ENCODE peak calls at places on chromosomes 6 and 20, in ten cellular contexts. E is ovary; S is sigmoid colon; M is CD8-positive, alpha-beta T cell; C is K562; W is lung; R is adrenal gland; O is Peyer's patch; Q is hepatocyte; P is A549. L is an unnamed sample. For H3K4me1, the result is how much of the 10 kb centered on the place peaks cover.

GRCh38 chr20:59269396-59270025 is 30.9 kb upstream of the EDN3 start:
- DNase-seq in E (no peak), S (no peak), M (no peak), C (no peak), W (no peak), R (no peak), O (no peak), Q (no peak), P (no peak), L (no peak)

GRCh38 chr6:12576389-12576788 is 140.2 kb upstream of the PHACTR1 start:
- DNase-seq in E (no peak), S (no peak), M (no peak), C (no peak), W (no peak), R (no peak), O (no peak), Q (peak), P (no peak), L (no peak)

GRCh38 chr6:159117541-159117940 is 51.7 kb upstream of the FNDC1 start:
- DNase-seq in E (no peak), S (no peak), M (no peak), C (no peak), W (no peak), R (no peak), O (peak), Q (no peak), P (no peak), L (no peak)

GRCh38 chr6:37020426-37021211 is 15.2 kb downstream of the FGD2 start:
- DNase-seq in E (no peak), S (no peak), M (no peak), C (no peak), W (no peak), R (no peak), O (no peak), Q (peak), P (no peak), L (no peak)

GRCh38 chr6:13764996-13765395 is 49.4 kb downstream of the MCUR1 start:
- DNase-seq in E (no peak), S (peak), M (no peak), C (no peak), W (no peak), R (no peak), O (no peak), Q (no peak), P (no peak), L (no peak)

GRCh38 chr6:16737389-16737788 is 23.9 kb downstream of the ATXN1 start:
- DNase-seq in E (no peak), S (no peak), M (no peak), C (no peak), W (no peak), R (no peak), O (no peak), Q (no peak), P (no peak), L (no peak)

GRCh38 chr6:113642390-113642713 is 214.8 kb upstream of the MARCKS start:
- DNase-seq in E (no peak), S (no peak), M (no peak), C (no peak), W (no peak), R (no peak), O (no peak), Q (no peak), P (no peak), L (no peak)

GRCh38 chr6:108578595-108579038 is 17.9 kb downstream of the FOXO3 start:
- DNase-seq in E (no peak), S (no peak), M (no peak), C (peak), W (no peak), R (no peak), O (no peak), Q (peak), P (no peak), L (no peak)

GRCh38 chr6:16244869-16245451 is 6.6 kb downstream of the GMPR start:
- DNase-seq in E (no peak), S (no peak), M (no peak), C (no peak), W (no peak), R (no peak), O (no peak), Q (no peak), P (no peak), L (no peak)

GRCh38 chr6:4568138-4568537 is 208.1 kb upstream of the CDYL start:
- DNase-seq in E (no peak), S (no peak), M (no peak), C (no peak), W (no peak), R (no peak), O (no peak), Q (no peak), P (no peak), L (no peak)

DNA sequence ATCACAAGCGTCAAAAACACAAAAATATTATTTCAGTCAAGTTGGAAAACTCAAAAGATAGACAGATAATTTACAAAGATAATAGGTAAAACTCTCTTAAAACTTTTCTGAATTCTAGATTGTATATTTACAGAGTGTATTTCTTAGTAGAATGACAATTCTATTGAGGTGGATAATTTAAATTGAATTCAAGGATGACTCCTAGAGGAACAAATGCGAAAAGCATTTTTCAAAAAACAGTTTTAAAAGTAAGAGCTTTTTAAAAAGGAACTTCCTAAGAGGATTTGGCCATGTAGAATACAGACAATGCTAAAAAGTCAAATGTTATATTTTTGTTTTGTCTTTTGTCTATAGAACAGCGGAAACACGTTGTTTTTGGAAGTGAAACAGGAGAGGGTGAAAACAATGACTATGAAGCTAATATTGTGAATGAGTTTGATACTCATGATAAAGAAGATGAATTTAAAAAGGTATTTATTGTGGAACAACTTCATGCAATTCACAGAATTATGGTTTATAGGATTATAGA is 90.1 kb downstream of the DNAH8 start:
- DNase-seq in E (no peak), S (no peak), M (no peak), C (no peak), W (no peak), R (no peak), O (no peak), Q (no peak), P (no peak), L (no peak)
- TF ChIP-seq CTCF in E (no peak), S (no peak), M (no peak), C (no peak), W (no peak), R (no peak), O (no peak), Q (peak), P (no peak), L (peak)

GRCh38 chr6:151804585-151805285 is 2.7 kb upstream of the ESR1 start:
- DNase-seq in E (no peak), S (no peak), M (no peak), C (no peak), W (no peak), R (no peak), O (no peak), Q (no peak), P (no peak), L (no peak)
- H3K4me3 ChIP-seq in E (peak), S (no peak), M (no peak), C (no peak), W (no peak), R (no peak), O (no peak), Q (no peak), P (no peak), L (no peak)

GRCh38 chr6:154459513-154459912 is 51.0 kb downstream of the CNKSR3 start:
- DNase-seq in E (no peak), S (no peak), M (no peak), C (no peak), W (no peak), R (no peak), O (no peak), Q (no peak), P (no peak), L (no peak)
- H3K4me1 ChIP-seq in E (under half), S (half or more), M (under half), C (under half), W (under half), R (under half), O (under half), Q (under half), P (under half), L (under half)

GRCh38 chr6:121794630-121795029 is 359.2 kb downstream of the GJA1 start:
- DNase-seq in E (no peak), S (no peak), M (no peak), C (no peak), W (no peak), R (no peak), O (no peak), Q (peak), P (peak), L (peak)

GRCh38 chr6:121791396-121792315 is 356.2 kb downstream of the GJA1 start:
- DNase-seq in E (no peak), S (no peak), M (no peak), C (no peak), W (no peak), R (no peak), O (no peak), Q (no peak), P (peak), L (no peak)
- TF ChIP-seq CTCF in E (no peak), S (no peak), M (no peak), C (no peak), W (no peak), R (no peak), O (no peak), Q (no peak), P (no peak), L (no peak)

GRCh38 chr6:81896561-81896960 is 144.1 kb upstream of the TENT5A start:
- DNase-seq in E (no peak), S (no peak), M (no peak), C (no peak), W (no peak), R (no peak), O (no peak), Q (no peak), P (no peak), L (no peak)
- H3K4me3 ChIP-seq in E (no peak), S (no peak), M (no peak), C (no peak), W (no peak), R (no peak), O (no peak), Q (no peak), P (no peak), L (no peak)

DNA sequence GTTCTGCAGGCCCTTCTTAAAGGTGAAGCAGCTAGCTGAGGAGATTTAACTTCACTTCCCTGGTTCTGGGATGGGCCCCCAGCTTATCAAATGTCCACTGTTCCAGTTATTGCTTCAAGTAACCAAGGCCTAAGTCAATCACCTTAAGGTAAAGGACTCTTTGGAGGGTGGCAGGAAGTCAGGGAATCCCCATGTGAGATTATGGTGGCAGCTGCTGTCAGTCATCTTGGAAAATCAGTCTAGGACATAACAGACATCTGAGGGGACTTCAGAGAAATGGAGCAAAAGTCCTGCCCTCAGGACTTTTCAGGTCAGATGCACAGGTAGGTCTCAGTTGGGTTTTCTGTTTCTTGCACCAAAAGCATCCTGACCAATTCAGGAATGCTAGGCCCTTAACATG is 3.8 kb downstream of the ELOVL5 start:
- DNase-seq in E (no peak), S (no peak), M (no peak), C (no peak), W (no peak), R (no peak), O (no peak), Q (no peak), P (no peak), L (no peak)
- H3K4me1 ChIP-seq in E (under half), S (half or more), M (half or more), C (under half), W (under half), R (under half), O (under half), Q (under half), P (under half), L (under half)

GRCh38 chr20:63117151-63117550 is 98.8 kb downstream of the YTHDF1 start:
- DNase-seq in E (no peak), S (no peak), M (no peak), C (no peak), W (no peak), R (no peak), O (no peak), Q (no peak), P (no peak), L (peak)
- TF ChIP-seq CTCF in E (no peak), S (no peak), M (no peak), C (no peak), W (no peak), R (no peak), O (no peak), Q (no peak), P (no peak), L (no peak)

GRCh38 chr6:111750753-111751684 is 122.2 kb downstream of the FYN start:
- DNase-seq in E (no peak), S (no peak), M (peak), C (no peak), W (no peak), R (no peak), O (peak), Q (no peak), P (no peak), L (no peak)

GRCh38 chr6:111753573-111753972 is 119.7 kb downstream of the FYN start:
- DNase-seq in E (no peak), S (no peak), M (no peak), C (no peak), W (no peak), R (no peak), O (no peak), Q (no peak), P (no peak), L (no peak)

GRCh38 chr6:111750147-111750546 is 123.1 kb downstream of the FYN start:
- DNase-seq in E (no peak), S (no peak), M (no peak), C (no peak), W (no peak), R (no peak), O (no peak), Q (no peak), P (no peak), L (no peak)

GRCh38 chr6:111754423-111754822 is 118.8 kb downstream of the FYN start:
- DNase-seq in E (no peak), S (no peak), M (no peak), C (no peak), W (no peak), R (no peak), O (no peak), Q (no peak), P (no peak), L (no peak)

DNA sequence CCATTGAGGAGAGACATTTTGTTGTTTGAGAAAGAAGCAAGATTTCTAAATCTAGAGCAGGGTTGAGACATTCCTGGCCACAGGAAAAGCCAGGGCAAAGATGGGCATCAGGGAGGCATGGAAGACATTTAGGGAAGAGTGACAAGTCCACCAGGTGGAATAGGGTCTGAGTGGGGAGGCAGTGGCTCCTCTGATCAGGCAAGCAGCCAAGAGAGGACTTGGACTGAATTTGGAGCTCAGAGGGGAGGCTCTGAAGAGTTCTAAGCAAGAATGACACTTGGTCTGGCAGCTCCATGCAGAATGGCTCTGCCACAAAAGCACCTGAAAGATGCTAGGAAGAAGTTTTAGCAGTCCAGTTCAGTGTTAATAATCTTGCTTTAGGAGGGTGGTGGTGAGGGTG is 120.8 kb downstream of the FYN start:
- DNase-seq in E (no peak), S (no peak), M (no peak), C (no peak), W (no peak), R (no peak), O (no peak), Q (no peak), P (no peak), L (no peak)
- H3K4me3 ChIP-seq in E (no peak), S (no peak), M (peak), C (no peak), W (no peak), R (no peak), O (no peak), Q (no peak), P (no peak), L (no peak)

GRCh38 chr20:48995599-48995998 is 50.5 kb upstream of the CSE1L start:
- DNase-seq in E (no peak), S (no peak), M (no peak), C (no peak), W (no peak), R (no peak), O (no peak), Q (no peak), P (no peak), L (no peak)

GRCh38 chr20:48984575-48985219 is 61.4 kb upstream of the CSE1L start:
- DNase-seq in E (no peak), S (no peak), M (no peak), C (no peak), W (no peak), R (no peak), O (no peak), Q (no peak), P (no peak), L (no peak)

GRCh38 chr20:48986899-48987298 is 59.2 kb upstream of the CSE1L start:
- DNase-seq in E (no peak), S (no peak), M (no peak), C (no peak), W (no peak), R (no peak), O (no peak), Q (no peak), P (peak), L (no peak)

GRCh38 chr20:48990467-48990866 is 55.6 kb upstream of the CSE1L start:
- DNase-seq in E (no peak), S (no peak), M (no peak), C (no peak), W (no peak), R (no peak), O (no peak), Q (no peak), P (no peak), L (no peak)
- H3K4me1 ChIP-seq in E (under half), S (under half), M (under half), C (under half), W (under half), R (under half), O (under half), Q (under half), P (under half), L (under half)